ENCODE peak calls at places on chromosomes 1 and 21, in four cellular contexts. One of them, this sample, is unnamed.

GRCh38 chr1:212814989-212815388 is 23.3 kb downstream of the TATDN3 start:
- DNase-seq in K562: no peak
- DNase-seq in WTC11: no peak
- DNase-seq in GM12878: no peak
- DNase-seq in this sample: peak

GRCh38 chr1:52702886-52703787 is 5.0 kb upstream of the COA7 start:
- DNase-seq in WTC11: peak
- DNase-seq in K562: peak
- DNase-seq in GM12878: peak
- DNase-seq in this sample: peak

GRCh38 chr1:187854457-187854856 is 1025.7 kb downstream of the PLA2G4A start:
- DNase-seq in K562: no peak
- DNase-seq in GM12878: no peak
- DNase-seq in WTC11: no peak
- DNase-seq in this sample: no peak

GRCh38 chr1:102365074-102365473 is 368.3 kb upstream of the OLFM3 start:
- DNase-seq in K562: no peak
- DNase-seq in GM12878: no peak
- DNase-seq in WTC11: no peak
- DNase-seq in this sample: no peak

GRCh38 chr21:41683815-41684214 is 83.0 kb downstream of the RIPK4 start:
- DNase-seq in WTC11: no peak
- DNase-seq in K562: no peak
- DNase-seq in GM12878: no peak
- DNase-seq in this sample: peak

GRCh38 chr1:156840880-156841279 is 18.0 kb downstream of the INSRR start:
- DNase-seq in WTC11: no peak
- DNase-seq in GM12878: no peak
- DNase-seq in K562: no peak
- DNase-seq in this sample: no peak

GRCh38 chr1:206587904-206588303 is 24.4 kb downstream of the EIF2D start:
- DNase-seq in GM12878: no peak
- DNase-seq in K562: no peak
- DNase-seq in WTC11: no peak
- DNase-seq in this sample: no peak

GRCh38 chr1:226098870-226099832 is 36.6 kb downstream of the H3-3A start:
- DNase-seq in GM12878: no peak
- DNase-seq in WTC11: no peak
- DNase-seq in K562: no peak
- DNase-seq in this sample: no peak

GRCh38 chr1:46520063-46520911 is 30.7 kb downstream of the DMBX1 start:
- DNase-seq in WTC11: peak
- DNase-seq in GM12878: no peak
- DNase-seq in K562: peak
- DNase-seq in this sample: peak

GRCh38 chr21:40622531-40622930 is 224.4 kb downstream of the DSCAM start:
- DNase-seq in GM12878: no peak
- DNase-seq in WTC11: no peak
- DNase-seq in K562: no peak
- DNase-seq in this sample: no peak

GRCh38 chr1:220680085-220680687 is 10.0 kb upstream of the C1orf115 start:
- DNase-seq in GM12878: no peak
- DNase-seq in K562: peak
- DNase-seq in WTC11: no peak
- DNase-seq in this sample: peak

GRCh38 chr1:81654147-81654546 is 146.6 kb upstream of the ADGRL2 start:
- DNase-seq in WTC11: no peak
- DNase-seq in GM12878: no peak
- DNase-seq in K562: no peak
- DNase-seq in this sample: no peak

GRCh38 chr1:236982380-236982779 is 21.9 kb downstream of the MT1HL1 start:
- DNase-seq in GM12878: no peak
- DNase-seq in WTC11: no peak
- DNase-seq in K562: no peak
- DNase-seq in this sample: no peak

GRCh38 chr1:235130766-235131270 is 2.2 kb upstream of the TOMM20 start:
- DNase-seq in WTC11: no peak
- DNase-seq in K562: no peak
- DNase-seq in GM12878: no peak
- DNase-seq in this sample: no peak

GRCh38 chr1:21852282-21853129 is 40.4 kb downstream of the LDLRAD2 start:
- DNase-seq in WTC11: no peak
- DNase-seq in GM12878: peak
- DNase-seq in K562: no peak
- DNase-seq in this sample: no peak

GRCh38 chr1:44994306-44994898 is 8.0 kb upstream of the EIF2B3 start:
- DNase-seq in K562: no peak
- DNase-seq in GM12878: no peak
- DNase-seq in WTC11: no peak
- DNase-seq in this sample: peak

GRCh38 chr1:59113876-59114457 is 182.9 kb upstream of the FGGY start:
- DNase-seq in WTC11: no peak
- DNase-seq in K562: no peak
- DNase-seq in GM12878: no peak
- DNase-seq in this sample: no peak

GRCh38 chr21:14418920-14419319 is 36.0 kb upstream of the HSPA13 start:
- DNase-seq in WTC11: no peak
- DNase-seq in K562: no peak
- DNase-seq in GM12878: no peak
- DNase-seq in this sample: no peak

GRCh38 chr21:41481191-41481590 is 26.8 kb downstream of the TMPRSS2 start:
- DNase-seq in GM12878: no peak
- DNase-seq in K562: no peak
- DNase-seq in WTC11: no peak
- DNase-seq in this sample: no peak

GRCh38 chr1:5577255-5578040 is 414.8 kb downstream of the NPHP4 start:
- DNase-seq in WTC11: no peak
- DNase-seq in K562: no peak
- DNase-seq in GM12878: no peak
- DNase-seq in this sample: no peak

GRCh38 chr1:51689073-51689435 is 72.2 kb downstream of the OSBPL9 start:
- DNase-seq in GM12878: no peak
- DNase-seq in K562: no peak
- DNase-seq in WTC11: no peak
- DNase-seq in this sample: no peak

GRCh38 chr1:171743014-171743870 is 1.4 kb upstream of the VAMP4 start:
- DNase-seq in K562: no peak
- DNase-seq in WTC11: no peak
- DNase-seq in GM12878: no peak
- DNase-seq in this sample: no peak

GRCh38 chr1:228313536-228314277 is 92.9 kb downstream of the TRIM11 start:
- DNase-seq in WTC11: no peak
- DNase-seq in GM12878: no peak
- DNase-seq in K562: no peak
- DNase-seq in this sample: no peak

GRCh38 chr1:111221276-111221632 is 6.3 kb upstream of the CHI3L2 start:
- DNase-seq in WTC11: no peak
- DNase-seq in GM12878: no peak
- DNase-seq in K562: no peak
- DNase-seq in this sample: no peak

GRCh38 chr1:4425892-4426291 is 228.5 kb upstream of the AJAP1 start:
- DNase-seq in WTC11: no peak
- DNase-seq in K562: peak
- DNase-seq in GM12878: no peak
- DNase-seq in this sample: no peak

GRCh38 chr1:37186246-37186756 is 152.0 kb upstream of the GRIK3 start:
- DNase-seq in GM12878: no peak
- DNase-seq in WTC11: no peak
- DNase-seq in K562: no peak
- DNase-seq in this sample: no peak

GRCh38 chr21:25424045-25424444 is 183.2 kb downstream of the MRPL39 start:
- DNase-seq in GM12878: no peak
- DNase-seq in WTC11: no peak
- DNase-seq in K562: no peak
- DNase-seq in this sample: no peak

GRCh38 chr1:32651461-32652073 is 559 bp downstream of the RBBP4 start:
- DNase-seq in GM12878: no peak
- DNase-seq in WTC11: no peak
- DNase-seq in K562: no peak
- DNase-seq in this sample: no peak

GRCh38 chr1:91501527-91501859 is 842 bp downstream of the CDC7 start:
- DNase-seq in K562: peak
- DNase-seq in WTC11: no peak
- DNase-seq in GM12878: no peak
- DNase-seq in this sample: no peak

GRCh38 chr1:205932776-205933175 is 10.5 kb downstream of the SLC26A9 start:
- DNase-seq in WTC11: no peak
- DNase-seq in K562: no peak
- DNase-seq in GM12878: no peak
- DNase-seq in this sample: no peak

GRCh38 chr1:8510041-8510823 is 192.3 kb downstream of the SLC45A1 start:
- DNase-seq in GM12878: no peak
- DNase-seq in K562: no peak
- DNase-seq in WTC11: no peak
- DNase-seq in this sample: no peak

GRCh38 chr1:9211291-9211811 is 23.2 kb upstream of the H6PD start:
- DNase-seq in WTC11: no peak
- DNase-seq in K562: peak
- DNase-seq in GM12878: no peak
- DNase-seq in this sample: peak

GRCh38 chr1:169460193-169460833 is 25.4 kb downstream of the SLC19A2 start:
- DNase-seq in GM12878: no peak
- DNase-seq in K562: no peak
- DNase-seq in WTC11: peak
- DNase-seq in this sample: no peak

DNA sequence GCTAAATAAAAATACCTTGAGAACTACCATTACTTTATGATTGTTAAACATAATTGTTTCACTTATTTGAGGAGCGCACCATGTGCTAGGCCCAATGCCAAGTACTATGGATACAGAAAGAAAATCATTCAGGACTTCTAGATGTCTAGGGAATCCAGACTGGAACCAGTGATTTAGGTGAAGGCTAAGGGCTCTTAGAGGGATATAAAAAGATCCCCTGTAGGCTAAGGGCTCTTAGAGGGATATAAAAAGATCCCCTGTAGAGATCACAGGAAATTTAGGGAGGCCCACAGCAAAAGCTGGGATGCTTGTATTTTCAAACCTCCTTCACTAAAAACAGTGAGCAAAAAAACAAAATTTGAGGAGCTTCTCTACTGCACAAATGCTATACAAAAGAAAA is 6.7 kb downstream of the TOR1AIP2 start:
- DNase-seq in GM12878: no peak
- DNase-seq in K562: no peak
- DNase-seq in WTC11: no peak
- DNase-seq in this sample: no peak
- TF ChIP-seq ATF2 in GM12878: no peak
- TF ChIP-seq ATF2 in K562: no peak
- TF ChIP-seq ATF2 in WTC11: no peak
- TF ChIP-seq ATF2 in this sample: no peak

GRCh38 chr1:17874665-17875064 is 119.5 kb downstream of the ACTL8 start:
- DNase-seq in WTC11: no peak
- DNase-seq in K562: no peak
- DNase-seq in GM12878: no peak
- DNase-seq in this sample: no peak
- TF ChIP-seq ETV6 in WTC11: no peak
- TF ChIP-seq ETV6 in K562: no peak
- TF ChIP-seq ETV6 in GM12878: no peak
- TF ChIP-seq ETV6 in this sample: no peak

GRCh38 chr1:155254228-155254713 is 1.0 kb downstream of the ENTREP3 start:
- DNase-seq in GM12878: no peak
- DNase-seq in WTC11: no peak
- DNase-seq in K562: no peak
- DNase-seq in this sample: no peak

GRCh38 chr1:155253797-155254196 is 1.5 kb downstream of the ENTREP3 start:
- DNase-seq in GM12878: no peak
- DNase-seq in WTC11: no peak
- DNase-seq in K562: no peak
- DNase-seq in this sample: no peak

GRCh38 chr1:155255243-155256100 is at the start of gene ENTREP3:
- DNase-seq in WTC11: peak
- DNase-seq in K562: peak
- DNase-seq in GM12878: no peak
- DNase-seq in this sample: peak

GRCh38 chr1:155256101-155256852 is 994 bp upstream of the ENTREP3 start:
- DNase-seq in WTC11: no peak
- DNase-seq in GM12878: no peak
- DNase-seq in K562: no peak
- DNase-seq in this sample: no peak

GRCh38 chr1:155254714-155255242 is 505 bp downstream of the ENTREP3 start:
- DNase-seq in WTC11: no peak
- DNase-seq in K562: no peak
- DNase-seq in GM12878: no peak
- DNase-seq in this sample: no peak
- TF ChIP-seq MAX in WTC11: no peak
- TF ChIP-seq MAX in K562: peak
- TF ChIP-seq MAX in GM12878: no peak
- TF ChIP-seq MAX in this sample: no peak

GRCh38 chr1:2193514-2194251 is 889 bp downstream of the FAAP20 start:
- DNase-seq in WTC11: no peak
- DNase-seq in K562: peak
- DNase-seq in GM12878: no peak
- DNase-seq in this sample: no peak
- TF ChIP-seq ATF2 in WTC11: no peak
- TF ChIP-seq ATF2 in K562: no peak
- TF ChIP-seq ATF2 in GM12878: no peak
- TF ChIP-seq ATF2 in this sample: no peak

GRCh38 chr1:180218806-180219765 is 11.0 kb upstream of the LHX4 start:
- DNase-seq in GM12878: no peak
- DNase-seq in K562: no peak
- DNase-seq in WTC11: no peak
- DNase-seq in this sample: no peak
- TF ChIP-seq ETV6 in GM12878: no peak
- TF ChIP-seq ETV6 in K562: no peak
- TF ChIP-seq ETV6 in WTC11: no peak
- TF ChIP-seq ETV6 in this sample: no peak

This sample was measured in HepG2.